ENCODE peak calls at places on chromosomes 4 and X, in seven cellular contexts. One of them, this sample, is unnamed. For H3K9me3 and H3K36me3, the result is how much of the 10 kb centered on the place peaks cover.

GRCh38 chr4:110837896-110838450 is 215.1 kb upstream of the PITX2 start:
- DNase-seq in IMR-90: no peak
- DNase-seq in transverse colon: no peak
- DNase-seq in PC-3: no peak
- DNase-seq in tibial nerve: no peak
- DNase-seq in ascending aorta: no peak
- DNase-seq in stomach: no peak
- DNase-seq in this sample: no peak

GRCh38 chr4:94976371-94977011 is 218.7 kb downstream of the BMPR1B start:
- DNase-seq in IMR-90: peak
- DNase-seq in transverse colon: no peak
- DNase-seq in PC-3: peak
- DNase-seq in tibial nerve: no peak
- DNase-seq in ascending aorta: no peak
- DNase-seq in stomach: no peak
- DNase-seq in this sample: no peak

GRCh38 chrX:71679575-71680207 is 12.3 kb downstream of the LOC101059915 start:
- DNase-seq in IMR-90: no peak
- DNase-seq in transverse colon: no peak
- DNase-seq in PC-3: no peak
- DNase-seq in tibial nerve: no peak
- DNase-seq in ascending aorta: no peak
- DNase-seq in stomach: no peak
- DNase-seq in this sample: no peak

GRCh38 chr4:178415925-178416324 is 973.7 kb upstream of the AGA start:
- DNase-seq in IMR-90: no peak
- DNase-seq in transverse colon: no peak
- DNase-seq in PC-3: no peak
- DNase-seq in tibial nerve: no peak
- DNase-seq in ascending aorta: no peak
- DNase-seq in stomach: no peak
- DNase-seq in this sample: no peak

GRCh38 chr4:182978152-182978827 is 61.1 kb upstream of the DCTD start:
- DNase-seq in IMR-90: peak
- DNase-seq in transverse colon: no peak
- DNase-seq in PC-3: peak
- DNase-seq in tibial nerve: no peak
- DNase-seq in ascending aorta: no peak
- DNase-seq in stomach: no peak
- DNase-seq in this sample: no peak

GRCh38 chrX:49273181-49273727 is 3.7 kb downstream of the PPP1R3F start:
- DNase-seq in IMR-90: no peak
- DNase-seq in transverse colon: no peak
- DNase-seq in PC-3: no peak
- DNase-seq in tibial nerve: no peak
- DNase-seq in ascending aorta: no peak
- DNase-seq in stomach: no peak
- DNase-seq in this sample: no peak

GRCh38 chr4:144716778-144717177 is 70.8 kb downstream of the HHIP start:
- DNase-seq in IMR-90: peak
- DNase-seq in transverse colon: no peak
- DNase-seq in PC-3: peak
- DNase-seq in tibial nerve: no peak
- DNase-seq in ascending aorta: no peak
- DNase-seq in stomach: no peak
- DNase-seq in this sample: no peak

GRCh38 chr4:139609647-139610046 is 53.6 kb upstream of the SETD7 start:
- DNase-seq in IMR-90: peak
- DNase-seq in transverse colon: no peak
- DNase-seq in PC-3: peak
- DNase-seq in tibial nerve: no peak
- DNase-seq in ascending aorta: no peak
- DNase-seq in stomach: no peak
- DNase-seq in this sample: no peak

GRCh38 chr4:123364906-123365305 is 31.7 kb upstream of the SPRY1 start:
- DNase-seq in IMR-90: no peak
- DNase-seq in transverse colon: no peak
- DNase-seq in PC-3: peak
- DNase-seq in tibial nerve: no peak
- DNase-seq in ascending aorta: no peak
- DNase-seq in stomach: no peak
- DNase-seq in this sample: no peak

GRCh38 chr4:64564126-64564525 is 154.9 kb upstream of the TECRL start:
- DNase-seq in IMR-90: no peak
- DNase-seq in transverse colon: no peak
- DNase-seq in PC-3: no peak
- DNase-seq in tibial nerve: no peak
- DNase-seq in ascending aorta: no peak
- DNase-seq in stomach: no peak
- DNase-seq in this sample: no peak

GRCh38 chr4:141131738-141132688 is 1.3 kb downstream of the RNF150 start:
- DNase-seq in IMR-90: peak
- DNase-seq in transverse colon: peak
- DNase-seq in PC-3: no peak
- DNase-seq in tibial nerve: no peak
- DNase-seq in ascending aorta: no peak
- DNase-seq in stomach: no peak
- DNase-seq in this sample: peak

GRCh38 chrX:140572724-140573123 is 67.9 kb upstream of the SOX3 start:
- DNase-seq in IMR-90: peak
- DNase-seq in transverse colon: peak
- DNase-seq in PC-3: peak
- DNase-seq in tibial nerve: no peak
- DNase-seq in ascending aorta: no peak
- DNase-seq in stomach: peak
- DNase-seq in this sample: peak

GRCh38 chrX:129876734-129877395 is 29.1 kb upstream of the UTP14A start:
- DNase-seq in IMR-90: peak
- DNase-seq in transverse colon: no peak
- DNase-seq in PC-3: peak
- DNase-seq in tibial nerve: no peak
- DNase-seq in ascending aorta: no peak
- DNase-seq in stomach: no peak
- DNase-seq in this sample: no peak

GRCh38 chr4:10596586-10597285 is 87.8 kb downstream of the CLNK start:
- DNase-seq in IMR-90: no peak
- DNase-seq in transverse colon: no peak
- DNase-seq in PC-3: no peak
- DNase-seq in tibial nerve: no peak
- DNase-seq in ascending aorta: no peak
- DNase-seq in stomach: no peak
- DNase-seq in this sample: no peak

GRCh38 chr4:108171541-108172230 is 3.0 kb upstream of the LEF1 start:
- DNase-seq in IMR-90: no peak
- DNase-seq in transverse colon: no peak
- DNase-seq in PC-3: no peak
- DNase-seq in tibial nerve: no peak
- DNase-seq in ascending aorta: no peak
- DNase-seq in stomach: no peak
- DNase-seq in this sample: peak

GRCh38 chr4:85747871-85748491 is 273.0 kb downstream of the ARHGAP24 start:
- DNase-seq in IMR-90: peak
- DNase-seq in transverse colon: peak
- DNase-seq in PC-3: peak
- DNase-seq in tibial nerve: no peak
- DNase-seq in ascending aorta: no peak
- DNase-seq in stomach: no peak
- DNase-seq in this sample: no peak

GRCh38 chrX:9339603-9340569 is 125.0 kb upstream of the TBL1X start:
- DNase-seq in IMR-90: no peak
- DNase-seq in transverse colon: peak
- DNase-seq in PC-3: no peak
- DNase-seq in tibial nerve: peak
- DNase-seq in ascending aorta: no peak
- DNase-seq in stomach: no peak
- DNase-seq in this sample: no peak

DNA sequence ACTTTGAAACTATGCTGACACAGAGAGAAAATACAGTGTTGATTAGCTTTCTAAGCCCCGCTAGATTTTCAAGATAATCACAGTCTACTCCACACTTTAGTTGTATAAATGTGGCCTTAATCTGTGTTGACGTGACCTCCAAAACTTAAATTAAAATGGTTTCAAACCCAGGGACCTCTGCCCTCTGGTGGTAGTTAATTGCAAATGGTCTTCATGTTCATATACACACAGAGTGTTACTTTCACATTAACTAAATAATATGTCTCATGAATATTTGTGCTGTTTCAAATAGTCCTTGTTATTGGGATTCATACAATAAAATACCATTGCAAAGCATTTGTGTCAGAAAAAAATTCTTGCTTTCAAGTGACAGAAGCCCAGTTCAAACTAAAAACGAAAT is 64.3 kb downstream of the TASL start:
- DNase-seq in IMR-90: no peak
- DNase-seq in transverse colon: no peak
- DNase-seq in PC-3: peak
- DNase-seq in tibial nerve: no peak
- DNase-seq in ascending aorta: no peak
- DNase-seq in stomach: no peak
- DNase-seq in this sample: no peak
- TF ChIP-seq CTCF in IMR-90: peak
- TF ChIP-seq CTCF in transverse colon: peak
- TF ChIP-seq CTCF in PC-3: peak
- TF ChIP-seq CTCF in tibial nerve: no peak
- TF ChIP-seq CTCF in ascending aorta: peak
- TF ChIP-seq CTCF in stomach: no peak
- TF ChIP-seq CTCF in this sample: no peak

GRCh38 chrX:40049084-40049641 is 48.6 kb downstream of the BCOR start:
- DNase-seq in IMR-90: no peak
- DNase-seq in transverse colon: no peak
- DNase-seq in PC-3: no peak
- DNase-seq in tibial nerve: no peak
- DNase-seq in ascending aorta: no peak
- DNase-seq in stomach: no peak
- DNase-seq in this sample: no peak
- H3K9me3 ChIP-seq in IMR-90: under half
- H3K9me3 ChIP-seq in transverse colon: under half
- H3K9me3 ChIP-seq in PC-3: under half
- H3K9me3 ChIP-seq in tibial nerve: under half
- H3K9me3 ChIP-seq in ascending aorta: under half
- H3K9me3 ChIP-seq in stomach: half or more
- H3K9me3 ChIP-seq in this sample: under half

GRCh38 chr4:119238068-119238722 is 25.7 kb downstream of the USP53 start:
- DNase-seq in IMR-90: peak
- DNase-seq in transverse colon: no peak
- DNase-seq in PC-3: no peak
- DNase-seq in tibial nerve: no peak
- DNase-seq in ascending aorta: no peak
- DNase-seq in stomach: no peak
- DNase-seq in this sample: no peak

GRCh38 chr4:119237642-119238041 is 25.1 kb downstream of the USP53 start:
- DNase-seq in IMR-90: no peak
- DNase-seq in transverse colon: no peak
- DNase-seq in PC-3: no peak
- DNase-seq in tibial nerve: no peak
- DNase-seq in ascending aorta: no peak
- DNase-seq in stomach: no peak
- DNase-seq in this sample: no peak

GRCh38 chr4:119240128-119240527 is 27.6 kb downstream of the USP53 start:
- DNase-seq in IMR-90: no peak
- DNase-seq in transverse colon: no peak
- DNase-seq in PC-3: no peak
- DNase-seq in tibial nerve: no peak
- DNase-seq in ascending aorta: no peak
- DNase-seq in stomach: no peak
- DNase-seq in this sample: no peak

GRCh38 chr4:119242417-119242816 is 29.9 kb downstream of the USP53 start:
- DNase-seq in IMR-90: no peak
- DNase-seq in transverse colon: no peak
- DNase-seq in PC-3: no peak
- DNase-seq in tibial nerve: no peak
- DNase-seq in ascending aorta: no peak
- DNase-seq in stomach: no peak
- DNase-seq in this sample: no peak

GRCh38 chr4:119240568-119240967 is 28.1 kb downstream of the USP53 start:
- DNase-seq in IMR-90: no peak
- DNase-seq in transverse colon: no peak
- DNase-seq in PC-3: no peak
- DNase-seq in tibial nerve: no peak
- DNase-seq in ascending aorta: no peak
- DNase-seq in stomach: no peak
- DNase-seq in this sample: no peak
- H3K36me3 ChIP-seq in IMR-90: under half
- H3K36me3 ChIP-seq in transverse colon: under half
- H3K36me3 ChIP-seq in PC-3: under half
- H3K36me3 ChIP-seq in tibial nerve: under half
- H3K36me3 ChIP-seq in ascending aorta: under half
- H3K36me3 ChIP-seq in stomach: under half
- H3K36me3 ChIP-seq in this sample: under half

DNA sequence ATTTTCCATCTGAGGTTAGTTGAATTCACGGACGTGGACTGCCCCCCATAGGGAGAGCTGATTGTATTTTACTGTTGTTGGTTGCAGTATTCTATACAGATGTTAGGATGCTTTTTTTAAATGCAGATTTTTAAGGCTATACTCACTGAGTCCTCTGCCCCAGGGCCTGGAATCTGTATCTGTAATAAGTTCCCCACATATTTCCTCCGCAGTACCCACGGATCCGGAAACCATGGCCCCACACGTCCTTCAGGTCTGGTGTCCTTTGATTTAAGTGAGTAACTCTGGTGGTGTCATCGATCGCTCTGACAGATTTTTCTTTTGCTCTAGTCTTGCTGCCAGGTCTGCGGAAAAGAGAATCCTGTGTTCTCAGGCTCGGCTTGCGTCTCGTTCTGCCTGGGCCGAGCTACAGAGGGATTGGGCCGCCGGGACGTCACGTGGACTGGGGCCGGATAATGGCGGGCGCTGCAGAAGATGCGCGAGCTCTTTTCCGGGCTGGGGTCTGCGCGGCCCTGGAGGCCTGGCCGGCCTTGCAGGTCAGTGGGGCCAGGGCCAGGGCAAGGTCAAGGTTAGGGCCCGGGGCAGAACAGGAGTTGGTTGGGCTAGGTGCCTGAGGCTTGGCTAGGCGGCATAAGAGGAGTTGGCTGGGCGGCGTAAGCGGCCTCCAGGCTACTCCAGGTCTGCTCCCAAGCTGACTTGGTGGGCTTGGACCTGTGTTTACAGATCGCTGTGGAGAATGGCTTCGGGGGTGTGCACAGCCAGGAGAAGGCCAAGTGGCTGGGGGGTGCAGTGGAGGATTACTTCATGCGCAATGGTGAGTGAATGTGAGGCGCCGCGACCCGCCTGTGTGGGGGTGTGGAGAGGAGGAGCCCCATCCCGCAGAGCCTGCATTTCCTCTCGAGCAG is at the start of gene TSR2:
- DNase-seq in IMR-90: peak
- DNase-seq in transverse colon: peak
- DNase-seq in PC-3: peak
- DNase-seq in tibial nerve: peak
- DNase-seq in ascending aorta: peak
- DNase-seq in stomach: peak
- DNase-seq in this sample: peak
- TF ChIP-seq CTCF in IMR-90: peak
- TF ChIP-seq CTCF in transverse colon: no peak
- TF ChIP-seq CTCF in PC-3: peak
- TF ChIP-seq CTCF in tibial nerve: no peak
- TF ChIP-seq CTCF in ascending aorta: no peak
- TF ChIP-seq CTCF in stomach: no peak
- TF ChIP-seq CTCF in this sample: no peak